ENCODE peak calls at places on chromosome 6, in nine cellular contexts. C is Calu3, K is hepatocyte, M is NCI-H2029, I is T47D, W is left ventricle myocardium superior, G is HEK293T, T is T-cell, Z is left cardiac atrium. E is an unnamed sample.

GRCh38 chr6:87391334-87391733 is 16.4 kb upstream of the CFAP206 start:
- DNase-seq in G (peak; percentile 48), W (no peak), T (no peak), Z (no peak), C (peak; percentile 22), M (peak; percentile 8), K (peak; percentile 56), I (no peak), E (no peak)

GRCh38 chr6:41464019-41464418 is 82.2 kb upstream of the FOXP4 start:
- DNase-seq in T (no peak), W (no peak), M (no peak), Z (no peak), G (no peak), C (no peak), K (no peak), I (no peak), E (no peak)

GRCh38 chr6:108074057-108074358 is 533 bp downstream of the OSTM1 start:
- DNase-seq in Z (no peak), W (peak; percentile 53), C (no peak), G (no peak), K (peak; percentile 63), M (no peak), T (no peak), I (no peak), E (no peak)

GRCh38 chr6:36834576-36835293 is 4.5 kb downstream of the CPNE5 start:
- DNase-seq in K (no peak), W (peak; percentile 60), C (no peak), M (no peak), Z (no peak), T (no peak), I (no peak), G (no peak), E (no peak)

GRCh38 chr6:73585566-73586415 is 65.0 kb upstream of the EEF1A1 start:
- DNase-seq in G (peak; percentile 38), M (no peak), I (no peak), Z (no peak), T (peak; percentile 15), C (peak; percentile 55), W (no peak), K (peak; percentile 83), E (no peak)

GRCh38 chr6:116008470-116009229 is 52.0 kb downstream of the FRK start:
- DNase-seq in T (no peak), C (no peak), Z (peak; percentile 17), W (no peak), I (no peak), G (no peak), K (no peak), M (no peak), E (no peak)

GRCh38 chr6:56479381-56479780 is 163.3 kb downstream of the DST start:
- DNase-seq in T (no peak), K (no peak), W (no peak), C (no peak), Z (no peak), G (no peak), I (no peak), M (no peak), E (no peak)

GRCh38 chr6:54802775-54803631 is 43.6 kb upstream of the FAM83B start:
- DNase-seq in C (peak; percentile 25), G (no peak), K (peak; percentile 53), I (no peak), M (no peak), Z (no peak), W (no peak), T (no peak), E (no peak)

GRCh38 chr6:84177253-84177652 is 50.2 kb downstream of the CEP162 start:
- DNase-seq in W (peak; percentile 38), C (no peak), M (no peak), Z (no peak), T (no peak), G (no peak), K (no peak), I (no peak), E (no peak)

GRCh38 chr6:95091823-95092436 is 485.4 kb upstream of the MANEA start:
- DNase-seq in T (no peak), Z (no peak), G (peak; percentile 11), C (no peak), M (peak; percentile 61), I (no peak), K (peak; percentile 65), W (no peak), E (no peak)

GRCh38 chr6:144739873-144740272 is 454.7 kb downstream of the UTRN start:
- DNase-seq in M (no peak), Z (no peak), G (no peak), W (no peak), I (no peak), K (no peak), C (no peak), T (no peak), E (no peak)

GRCh38 chr6:105194591-105194990 is 14.8 kb upstream of the POPDC3 start:
- DNase-seq in C (no peak), I (no peak), W (no peak), M (no peak), T (no peak), K (no peak), Z (no peak), G (no peak), E (no peak)

GRCh38 chr6:56524891-56525703 is 117.6 kb downstream of the DST start:
- DNase-seq in W (no peak), I (no peak), T (no peak), G (no peak), K (peak; percentile 52), Z (no peak), C (no peak), M (no peak), E (no peak)

GRCh38 chr6:116100419-116101297 is at the start of gene NT5DC1:
- DNase-seq in T (peak; percentile 79), K (peak; percentile 95), M (peak; percentile 84), Z (peak; percentile 89), G (peak; percentile 93), I (peak; percentile 77), W (peak; percentile 93), C (peak; percentile 91), E (peak; percentile 87)

GRCh38 chr6:124798942-124799496 is 163.2 kb upstream of the RNF217 start:
- DNase-seq in I (no peak), M (no peak), W (no peak), G (no peak), T (no peak), C (no peak), Z (no peak), K (no peak), E (no peak)

GRCh38 chr6:31898200-31899011 is 908 bp upstream of the EHMT2 start:
- DNase-seq in G (peak; percentile 42), T (peak; percentile 33), M (peak; percentile 63), K (peak; percentile 69), C (peak; percentile 45), W (no peak), I (peak; percentile 59), Z (no peak), E (no peak)

GRCh38 chr6:36893976-36894932 is 8.5 kb downstream of the C6orf89 start:
- DNase-seq in C (no peak), T (no peak), K (no peak), M (no peak), Z (no peak), I (no peak), G (no peak), W (no peak), E (no peak)

GRCh38 chr6:19535351-19535750 is 301.8 kb upstream of the ID4 start:
- DNase-seq in Z (no peak), W (no peak), C (no peak), T (no peak), K (no peak), G (no peak), M (peak; percentile 98), I (no peak), E (no peak)

GRCh38 chr6:26330835-26331808 is 33.9 kb upstream of the BTN3A2 start:
- DNase-seq in G (peak; percentile 57), T (peak; percentile 23), W (no peak), C (peak; percentile 65), Z (no peak), M (peak; percentile 46), K (peak; percentile 46), I (no peak), E (no peak)

GRCh38 chr6:46491201-46491788 is at the start of gene RCAN2:
- DNase-seq in G (peak; percentile 76), Z (peak; percentile 75), K (peak; percentile 80), W (peak; percentile 87), T (peak; percentile 7), I (peak; percentile 42), M (peak; percentile 35), C (peak; percentile 66), E (peak; percentile 84)

GRCh38 chr6:133447924-133448323 is 206.8 kb downstream of the EYA4 start:
- DNase-seq in M (no peak), I (no peak), C (no peak), T (no peak), G (no peak), W (no peak), Z (no peak), K (no peak), E (no peak)

E was measured in psoas muscle.